ENCODE peak calls at places on chromosomes 5 and 9, in nine cellular contexts. D is HT1080; N is progenitor cell of endocrine pancreas; V is NCI-H524; U is upper lobe of left lung; R is GM03348; J is activated CD4-positive, alpha-beta T cell treated with anti-CD3 and anti-CD28 coated beads for 48 hours; H is germinal center; P is posterior cingulate gyrus. I is an unnamed sample.

GRCh38 chr5:147791181-147791580 is 8.7 kb upstream of the JAKMIP2 start:
- DNase-seq in U (no peak), N (no peak), P (no peak), D (no peak), R (no peak), H (no peak), J (no peak), V (peak; percentile 46), I (no peak)

GRCh38 chr5:962386-962785 is 46.2 kb upstream of the NKD2 start:
- DNase-seq in J (no peak), D (no peak), N (no peak), P (peak; percentile 49), H (no peak), R (no peak), U (no peak), V (no peak), I (no peak)

GRCh38 chr9:106930477-106930876 is 67.5 kb downstream of the ZNF462 start:
- DNase-seq in N (no peak), P (no peak), H (no peak), V (no peak), U (no peak), D (no peak), R (no peak), J (no peak), I (no peak)

GRCh38 chr9:33225319-33226152 is 14.4 kb upstream of the SPINK4 start:
- DNase-seq in U (peak; percentile 44), J (peak; percentile 80), N (peak; percentile 42), D (peak; percentile 72), R (peak; percentile 75), V (peak; percentile 55), P (no peak), H (peak; percentile 30), I (peak; percentile 75)

GRCh38 chr9:7145361-7146069 is 387.7 kb downstream of the KDM4C start:
- DNase-seq in D (no peak), J (no peak), N (no peak), V (no peak), U (no peak), R (no peak), P (no peak), H (no peak), I (no peak)

GRCh38 chr5:178529080-178529479 is 61.1 kb downstream of the COL23A1 start:
- DNase-seq in J (no peak), U (no peak), R (no peak), P (no peak), D (no peak), H (no peak), V (no peak), N (no peak), I (no peak)

GRCh38 chr9:18075253-18075977 is 398.5 kb upstream of the ADAMTSL1 start:
- DNase-seq in V (no peak), H (no peak), P (no peak), U (no peak), D (no peak), N (no peak), J (no peak), R (no peak), I (no peak)

GRCh38 chr5:74543162-74543995 is 97.1 kb downstream of the ENC1 start:
- DNase-seq in R (peak; percentile 87), D (peak; percentile 99), N (no peak), U (no peak), H (no peak), P (no peak), J (no peak), V (peak; percentile 42), I (peak; percentile 78)

GRCh38 chr5:156096259-156096658 is 230.7 kb upstream of the SGCD start:
- DNase-seq in U (no peak), N (no peak), J (no peak), H (no peak), R (peak; percentile 69), D (peak; percentile 72), V (no peak), P (no peak), I (no peak)

GRCh38 chr5:91383956-91384300 is 811 bp upstream of the ARRDC3 start:
- DNase-seq in H (peak; percentile 14), U (no peak), D (no peak), V (peak; percentile 54), N (no peak), R (no peak), J (no peak), P (no peak), I (no peak)

GRCh38 chr5:139116256-139116655 is 81.9 kb downstream of the SIL1 start:
- DNase-seq in D (no peak), J (no peak), H (no peak), R (no peak), N (no peak), U (no peak), V (peak; percentile 95), P (no peak), I (no peak)

GRCh38 chr9:73037613-73038012 is 84.8 kb upstream of the ALDH1A1 start:
- DNase-seq in V (no peak), J (no peak), D (peak; percentile 14), H (no peak), R (no peak), U (no peak), P (no peak), N (no peak), I (peak; percentile 44)

GRCh38 chr5:111626473-111627166 is 114.3 kb upstream of the STARD4 start:
- DNase-seq in D (no peak), V (no peak), R (no peak), H (no peak), J (no peak), U (no peak), P (no peak), N (no peak), I (no peak)

I was measured in foreskin melanocyte.